ENCODE peak calls at places on chromosome 1, in seven cellular contexts. C is cardiac muscle cell, R is adrenal gland, U is fibroblast of lung, S is H9, I is SK-N-MC, N is WERI-Rb-1. B is an unnamed sample.

GRCh38 chr1:173768206-173768605 is 53.4 kb downstream of the KLHL20 start:
- DNase-seq in S (no peak), I (no peak), U (no peak), C (no peak), R (no peak), N (no peak), B (no peak)

GRCh38 chr1:1540015-1540816 is at the start of gene TMEM240:
- DNase-seq in U (peak), I (no peak), R (peak), N (peak), C (peak), S (peak), B (peak)

GRCh38 chr1:1815606-1816281 is 37.5 kb upstream of the NADK start:
- DNase-seq in U (no peak), I (no peak), R (no peak), C (no peak), N (no peak), S (no peak), B (peak)

GRCh38 chr1:9233241-9233941 is 1.2 kb upstream of the H6PD start:
- DNase-seq in U (peak), N (no peak), R (peak), C (no peak), I (no peak), S (peak), B (peak)

GRCh38 chr1:218482683-218483082 is 137.5 kb downstream of the TGFB2 start:
- DNase-seq in U (peak), R (no peak), I (no peak), N (no peak), C (no peak), S (no peak), B (no peak)

GRCh38 chr1:78839704-78840277 is 166.7 kb downstream of the ADGRL4 start:
- DNase-seq in N (peak), U (peak), R (peak), I (peak), S (no peak), C (peak), B (no peak)

GRCh38 chr1:67861856-67862516 is 28.7 kb upstream of the GNG12 start:
- DNase-seq in N (no peak), I (no peak), C (no peak), R (no peak), S (no peak), U (peak), B (no peak)

GRCh38 chr1:187680823-187681222 is 852.1 kb downstream of the PLA2G4A start:
- DNase-seq in R (no peak), U (peak), I (no peak), S (no peak), N (no peak), C (no peak), B (no peak)

GRCh38 chr1:11851171-11851570 is 3.6 kb upstream of the NPPA start:
- DNase-seq in I (no peak), U (no peak), S (no peak), C (no peak), R (no peak), N (no peak), B (no peak)

GRCh38 chr1:164707868-164708331 is 148.9 kb downstream of the PBX1 start:
- DNase-seq in N (peak), U (peak), R (peak), C (no peak), I (no peak), S (no peak), B (no peak)

DNA sequence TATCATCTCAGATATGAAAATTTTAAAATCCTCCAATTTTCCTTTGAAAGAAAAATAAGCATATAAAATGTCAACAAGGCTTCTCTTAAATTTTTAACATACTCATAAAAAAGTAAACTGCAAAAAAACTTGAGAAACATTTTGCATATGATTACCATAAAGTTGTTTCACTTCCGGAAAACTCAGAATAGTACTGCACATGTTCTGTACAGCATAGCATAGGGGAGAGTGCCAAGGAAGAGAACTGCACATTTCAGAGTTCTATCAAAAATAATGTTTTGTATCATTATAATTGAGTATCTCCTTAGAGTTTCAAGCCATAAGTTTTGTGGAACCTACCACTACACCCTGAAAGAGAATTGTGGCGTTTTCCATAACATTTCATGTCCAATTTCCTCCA is 430.7 kb downstream of the LMO4 start:
- DNase-seq in R (no peak), I (no peak), S (no peak), N (no peak), C (no peak), U (no peak), B (no peak)
- H3K27ac ChIP-seq in R (no peak), I (peak), S (no peak), N (no peak), C (no peak), U (no peak), B (no peak)

DNA sequence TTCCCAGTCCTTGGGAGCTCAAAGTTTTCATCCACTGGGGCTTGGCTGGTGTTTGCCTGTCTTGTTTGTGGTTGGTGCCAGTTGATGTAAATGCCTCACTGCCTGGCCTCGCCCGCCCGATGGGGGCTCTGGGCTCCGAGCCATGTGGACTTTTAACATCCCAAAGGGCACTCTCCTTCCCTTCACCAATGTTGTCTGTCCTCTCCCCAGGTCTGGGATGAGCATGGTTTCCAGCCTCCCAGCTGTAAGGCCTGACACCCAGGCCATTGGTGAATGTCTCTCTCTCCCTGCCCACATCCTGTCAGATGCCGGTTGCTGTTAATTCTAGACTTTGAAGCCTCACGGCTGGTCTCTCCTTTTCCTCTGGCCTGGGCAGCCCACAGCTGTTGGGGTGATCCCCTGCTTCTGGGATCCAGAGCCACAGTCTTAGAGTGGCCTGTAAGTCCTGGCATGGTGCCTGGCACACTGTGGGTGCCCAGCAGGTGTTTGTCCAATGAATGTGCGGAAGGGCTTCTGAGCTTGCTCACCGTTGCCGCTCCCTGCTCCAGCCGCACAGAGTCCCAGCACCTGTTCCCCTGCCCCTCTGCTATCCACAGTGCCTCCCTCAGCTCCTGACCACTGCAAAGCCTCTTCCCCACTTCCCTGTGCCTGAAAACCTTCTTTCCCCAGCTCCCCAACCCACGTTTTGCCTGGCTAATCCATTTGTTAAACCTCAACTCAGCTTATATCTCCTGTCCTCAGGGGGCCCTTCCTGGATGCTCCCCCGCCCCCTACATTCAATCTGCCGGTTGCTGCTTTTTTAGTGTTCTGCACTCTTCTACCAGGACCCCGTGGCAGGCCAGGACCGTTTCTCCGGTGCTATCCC is 3.3 kb upstream of the C1orf174 start:
- DNase-seq in S (no peak), C (no peak), I (no peak), U (peak), N (peak), R (no peak), B (peak)
- H3K27ac ChIP-seq in S (no peak), C (no peak), I (no peak), U (no peak), N (peak), R (no peak), B (no peak)

DNA sequence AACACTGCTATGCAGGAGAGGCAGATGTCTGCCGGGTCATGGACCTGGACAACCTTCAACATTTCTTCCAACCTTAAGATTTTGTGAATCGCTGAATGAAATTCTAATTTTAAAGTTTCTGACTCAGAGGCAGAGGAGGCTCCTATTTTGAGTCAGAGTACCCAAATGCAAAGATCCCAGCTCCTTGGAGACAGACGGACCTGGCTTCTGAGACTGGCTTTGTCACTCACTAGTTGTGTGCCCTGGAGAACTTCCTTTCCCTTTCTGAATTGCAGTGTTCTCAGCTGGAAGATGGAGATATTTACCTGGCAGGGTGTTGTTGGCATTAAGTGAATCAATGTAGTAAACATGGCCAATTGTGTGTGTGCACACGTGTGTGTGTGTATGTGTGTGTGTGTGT is 51.9 kb downstream of the IER5 start:
- DNase-seq in S (no peak), I (no peak), N (no peak), C (no peak), R (no peak), U (no peak), B (no peak)
- H3K27ac ChIP-seq in S (no peak), I (no peak), N (no peak), C (no peak), R (no peak), U (peak), B (no peak)

DNA sequence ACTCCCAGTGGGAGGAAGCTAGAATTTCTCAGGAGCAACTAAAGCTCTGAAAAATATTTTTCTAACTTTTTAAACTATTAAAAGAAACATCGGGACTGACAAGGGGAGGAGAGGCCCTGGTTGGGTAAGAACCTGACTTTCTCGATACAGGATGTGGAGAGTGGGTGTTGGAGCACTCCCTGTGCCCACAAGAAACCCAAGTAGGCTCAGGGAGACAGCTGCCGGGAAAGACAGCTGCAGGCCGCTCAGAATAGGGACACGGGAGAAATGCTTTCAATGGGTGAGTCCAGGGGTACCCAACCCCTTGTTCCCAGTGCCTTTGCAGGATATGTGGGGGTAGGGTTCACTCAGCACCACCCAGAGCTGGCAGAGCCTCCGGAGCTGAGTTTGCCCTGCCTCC is 43.6 kb downstream of the PLEKHA6 start:
- DNase-seq in S (no peak), U (no peak), N (no peak), I (no peak), C (no peak), R (no peak), B (no peak)
- H3K27ac ChIP-seq in S (no peak), U (no peak), N (no peak), I (no peak), C (no peak), R (no peak), B (no peak)

DNA sequence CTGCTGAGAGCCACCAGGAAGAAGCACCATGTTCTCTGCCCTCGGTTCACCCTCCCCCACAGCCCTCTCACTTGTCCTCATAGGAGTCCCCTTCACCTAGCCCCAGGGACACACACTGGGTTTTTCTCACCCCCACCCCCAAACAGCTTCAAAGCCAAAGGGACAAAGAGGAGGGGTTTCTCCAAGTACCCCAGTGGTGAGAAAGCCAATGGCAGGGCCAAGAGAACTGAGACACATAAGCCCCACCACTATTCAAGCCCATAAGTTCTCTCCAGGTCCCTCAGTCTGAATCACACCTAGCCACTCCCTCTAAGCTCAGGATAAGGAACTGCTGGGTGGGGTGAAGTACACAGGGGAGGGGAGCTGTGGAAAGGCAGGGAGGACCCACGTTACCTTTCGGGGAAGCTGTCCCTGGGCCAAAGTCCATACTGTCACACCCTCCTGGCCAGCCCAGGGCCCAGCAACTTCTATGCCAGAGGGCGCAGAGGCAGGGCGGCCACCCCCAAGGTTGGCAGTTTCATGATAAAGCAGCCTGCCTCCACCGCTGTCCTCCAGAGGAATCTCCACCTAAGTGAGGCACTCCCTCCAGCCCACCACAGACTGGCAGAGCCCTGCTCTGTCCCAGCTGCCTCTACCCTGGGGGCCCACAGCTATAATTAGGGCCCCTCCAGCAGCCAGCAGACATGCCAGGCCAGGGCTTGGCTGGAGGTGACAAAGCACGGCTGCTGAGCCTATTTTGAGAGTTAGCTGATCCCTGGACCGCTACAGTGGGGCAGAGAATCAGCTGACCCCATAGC is 39.0 kb upstream of the PPP1R15B start:
- DNase-seq in C (peak), R (no peak), S (no peak), U (no peak), I (no peak), N (peak), B (no peak)
- H3K27ac ChIP-seq in C (peak), R (no peak), S (no peak), U (no peak), I (no peak), N (no peak), B (peak)

GRCh38 chr1:230544758-230545157 is 97.5 kb upstream of the COG2 start:
- DNase-seq in U (no peak), R (no peak), N (no peak), C (no peak), S (no peak), I (no peak), B (no peak)

GRCh38 chr1:230541306-230541705 is 101.0 kb upstream of the COG2 start:
- DNase-seq in C (no peak), U (no peak), S (no peak), N (no peak), R (no peak), I (no peak), B (no peak)

GRCh38 chr1:230542681-230543080 is 99.6 kb upstream of the COG2 start:
- DNase-seq in I (no peak), S (no peak), U (no peak), N (no peak), C (no peak), R (no peak), B (no peak)

GRCh38 chr1:230542054-230542453 is 100.2 kb upstream of the COG2 start:
- DNase-seq in R (no peak), N (no peak), I (no peak), U (no peak), S (no peak), C (no peak), B (no peak)

GRCh38 chr1:230543085-230543484 is 99.2 kb upstream of the COG2 start:
- DNase-seq in C (no peak), N (no peak), R (no peak), U (no peak), I (no peak), S (no peak), B (no peak)
- H3K27ac ChIP-seq in C (no peak), N (no peak), R (no peak), U (no peak), I (no peak), S (no peak), B (no peak)

GRCh38 chr1:31701137-31701736 is 2.6 kb downstream of the COL16A1 start:
- DNase-seq in R (peak), I (peak), N (no peak), C (no peak), U (peak), S (no peak), B (peak)

GRCh38 chr1:31702836-31703404 is 897 bp downstream of the COL16A1 start:
- DNase-seq in S (no peak), I (no peak), N (no peak), C (no peak), R (no peak), U (no peak), B (no peak)

GRCh38 chr1:31704261-31705079 is 653 bp upstream of the COL16A1 start:
- DNase-seq in I (no peak), R (peak), U (peak), N (no peak), S (no peak), C (no peak), B (no peak)

GRCh38 chr1:31705080-31705866 is 1.5 kb upstream of the COL16A1 start:
- DNase-seq in N (no peak), C (peak), I (no peak), U (peak), S (peak), R (peak), B (no peak)

DNA sequence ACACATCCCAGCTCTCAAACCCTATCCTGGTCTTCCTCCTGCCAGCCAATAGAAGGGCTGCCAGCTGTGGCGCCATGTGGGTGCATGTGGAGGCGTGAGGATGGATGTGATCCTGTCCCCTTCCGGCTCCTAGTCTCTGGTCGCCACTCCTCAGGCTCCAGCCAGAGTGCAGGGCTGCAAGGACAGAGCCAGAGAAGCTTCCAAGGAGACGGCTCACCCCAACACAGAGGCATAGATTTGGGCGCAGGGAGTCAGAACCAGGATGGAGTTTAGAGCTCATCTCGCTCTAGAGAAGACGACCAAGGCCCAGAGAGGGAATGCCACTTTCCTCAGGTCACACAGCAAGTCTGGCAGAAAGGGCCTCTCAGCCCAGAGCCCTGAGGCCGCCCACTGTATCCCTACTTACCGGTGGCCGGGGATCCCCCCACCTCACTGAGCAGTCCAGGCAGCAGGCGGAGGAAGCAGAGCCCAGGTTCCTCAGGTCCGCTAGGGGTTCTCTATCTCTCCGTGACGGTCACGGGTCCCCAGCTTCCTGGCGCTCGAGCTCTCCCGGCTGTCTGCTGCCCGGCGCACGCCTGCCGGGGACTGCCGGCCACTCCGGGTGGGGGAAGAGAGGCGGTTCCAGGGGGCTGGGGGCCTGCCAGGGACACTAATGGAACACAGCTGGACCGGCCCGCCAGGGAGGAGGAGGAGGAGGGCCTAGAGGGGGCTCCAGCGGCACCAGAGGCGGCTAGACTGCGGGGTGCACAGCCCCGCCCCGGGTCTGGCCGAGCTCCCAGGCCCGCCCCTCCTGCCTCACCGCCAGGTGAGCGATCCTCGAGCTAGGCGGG is at the start of gene COL16A1:
- DNase-seq in R (peak), I (no peak), U (peak), C (peak), N (no peak), S (peak), B (peak)
- H3K27ac ChIP-seq in R (no peak), I (peak), U (peak), C (no peak), N (no peak), S (no peak), B (peak)

GRCh38 chr1:19204665-19205266 is 5.3 kb downstream of the UBR4 start:
- DNase-seq in N (no peak), U (peak), S (no peak), I (no peak), C (no peak), R (no peak), B (no peak)
- H3K27ac ChIP-seq in N (no peak), U (no peak), S (no peak), I (no peak), C (no peak), R (no peak), B (no peak)

GRCh38 chr1:85606414-85606800 is 25.8 kb downstream of the CCN1 start:
- DNase-seq in N (no peak), R (no peak), U (no peak), C (no peak), S (no peak), I (no peak), B (no peak)
- H3K27ac ChIP-seq in N (no peak), R (no peak), U (peak), C (no peak), S (no peak), I (no peak), B (no peak)

GRCh38 chr1:156893048-156893953 is at the start of gene PEAR1:
- DNase-seq in I (no peak), C (no peak), S (peak), U (peak), N (no peak), R (peak), B (no peak)
- H3K27ac ChIP-seq in I (no peak), C (no peak), S (no peak), U (peak), N (no peak), R (no peak), B (peak)

B was measured in upper lobe of right lung.